ENCODE peak calls at places on chromosomes 13 and 19, in four cellular contexts. R is HepG2, B is tibial nerve, M is H1. O is an unnamed sample.

GRCh38 chr13:59038824-59039223 is 1124.9 kb downstream of the DIAPH3 start:
- DNase-seq in R (no peak), B (no peak), M (no peak), O (no peak)

GRCh38 chr13:101390461-101390860 is 25.8 kb downstream of the NALCN start:
- DNase-seq in R (no peak), B (no peak), M (no peak), O (no peak)

GRCh38 chr19:31223805-31224534 is 125.3 kb downstream of the TSHZ3 start:
- DNase-seq in R (no peak), B (no peak), M (no peak), O (no peak)

GRCh38 chr19:19599190-19599535 is 19.3 kb downstream of the PBX4 start:
- DNase-seq in R (no peak), B (no peak), M (no peak), O (no peak)

GRCh38 chr13:19181021-19181620 is 503 bp downstream of the TUBA3C start:
- DNase-seq in R (no peak), B (no peak), M (no peak), O (peak)

GRCh38 chr19:15378529-15379082 is 981 bp downstream of the AKAP8 start:
- DNase-seq in R (peak), B (no peak), M (no peak), O (peak)

GRCh38 chr13:41130356-41130755 is 2.2 kb downstream of the KBTBD6 start:
- DNase-seq in R (no peak), B (no peak), M (no peak), O (no peak)

GRCh38 chr13:28574617-28575142 is 79.8 kb upstream of the FLT1 start:
- DNase-seq in R (peak), B (no peak), M (no peak), O (no peak)

GRCh38 chr13:99974939-99975561 is 3.5 kb upstream of the ZIC5 start:
- DNase-seq in R (no peak), B (no peak), M (peak), O (no peak)

GRCh38 chr13:66312312-66313087 is 917.6 kb downstream of the PCDH9 start:
- DNase-seq in R (peak), B (no peak), M (no peak), O (no peak)

GRCh38 chr19:47075941-47076340 is 27.5 kb upstream of the TMEM160 start:
- DNase-seq in R (no peak), B (no peak), M (no peak), O (no peak)

GRCh38 chr13:50910483-50910805 is 853 bp downstream of the RNASEH2B start:
- DNase-seq in R (peak), B (no peak), M (peak), O (no peak)

GRCh38 chr19:40802300-40803169 is 3.5 kb downstream of the EGLN2 start:
- DNase-seq in R (no peak), B (peak), M (no peak), O (peak)

DNA sequence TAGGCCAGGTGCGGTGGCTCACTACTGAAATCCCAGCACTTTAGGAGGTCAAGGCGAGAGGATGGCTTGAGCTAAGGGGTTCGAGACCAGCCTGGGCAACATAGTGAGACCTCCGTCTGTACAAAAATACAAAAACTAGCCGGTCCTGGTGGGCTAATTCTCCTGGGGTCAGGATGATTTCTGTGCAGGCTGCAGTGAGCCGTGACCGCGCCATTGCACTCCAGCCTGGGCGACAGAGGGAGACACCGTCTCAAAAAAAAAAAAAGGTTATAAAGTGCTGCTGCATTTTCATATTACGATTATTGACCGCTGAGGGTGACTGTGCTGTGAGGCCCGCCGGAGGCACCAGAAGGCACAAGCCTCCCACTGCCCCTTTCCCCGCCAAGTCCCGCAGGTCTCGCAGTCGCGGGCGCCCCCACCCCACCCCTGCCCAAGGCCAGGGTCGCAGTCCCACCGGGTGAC is 477 bp upstream of the PLEKHF1 start:
- DNase-seq in R (no peak), B (no peak), M (no peak), O (no peak)
- TF ChIP-seq CTCF in R (peak), B (no peak), M (no peak), O (no peak)

GRCh38 chr19:1863308-1863637 is at the start of gene KLF16:
- DNase-seq in R (no peak), B (no peak), M (no peak), O (no peak)
- TF ChIP-seq POLR2A in R (no peak), B (peak), M (peak), O (no peak)

GRCh38 chr13:32080328-32080744 is 48.8 kb downstream of the FRY start:
- DNase-seq in R (peak), B (no peak), M (no peak), O (no peak)
- H3K4me3 ChIP-seq in R (no peak), B (no peak), M (no peak), O (no peak)

DNA sequence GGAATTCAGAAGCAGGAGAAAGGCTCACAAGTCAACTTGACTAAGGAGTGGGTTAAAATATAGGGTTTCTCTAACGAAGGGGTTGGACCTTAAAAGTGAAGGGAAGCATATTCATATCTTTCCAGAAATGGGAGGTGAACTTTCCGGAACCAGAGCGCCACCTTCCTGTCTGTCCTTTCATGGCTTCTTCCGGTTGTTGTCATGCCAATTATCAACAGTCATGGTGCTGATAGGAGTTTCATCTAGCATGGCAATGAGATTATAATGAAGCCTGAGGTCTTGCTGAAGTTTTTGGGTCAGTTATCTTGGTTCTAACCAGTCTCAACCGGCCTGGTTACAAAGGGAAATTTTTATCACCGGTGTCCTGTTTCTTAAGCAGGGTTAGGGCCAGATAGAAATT is 162.9 kb upstream of the NBEA start:
- DNase-seq in R (no peak), B (no peak), M (no peak), O (no peak)
- TF ChIP-seq CTCF in R (no peak), B (no peak), M (no peak), O (no peak)

GRCh38 chr19:38223617-38224013 is 407 bp downstream of the DPF1 start:
- DNase-seq in R (no peak), B (no peak), M (no peak), O (no peak)

GRCh38 chr19:38223119-38223523 is 901 bp downstream of the DPF1 start:
- DNase-seq in R (no peak), B (no peak), M (no peak), O (no peak)

GRCh38 chr19:38221919-38222828 is 1.8 kb downstream of the DPF1 start:
- DNase-seq in R (no peak), B (no peak), M (no peak), O (no peak)

GRCh38 chr19:38221421-38221820 is 2.6 kb downstream of the DPF1 start:
- DNase-seq in R (no peak), B (no peak), M (no peak), O (no peak)

DNA sequence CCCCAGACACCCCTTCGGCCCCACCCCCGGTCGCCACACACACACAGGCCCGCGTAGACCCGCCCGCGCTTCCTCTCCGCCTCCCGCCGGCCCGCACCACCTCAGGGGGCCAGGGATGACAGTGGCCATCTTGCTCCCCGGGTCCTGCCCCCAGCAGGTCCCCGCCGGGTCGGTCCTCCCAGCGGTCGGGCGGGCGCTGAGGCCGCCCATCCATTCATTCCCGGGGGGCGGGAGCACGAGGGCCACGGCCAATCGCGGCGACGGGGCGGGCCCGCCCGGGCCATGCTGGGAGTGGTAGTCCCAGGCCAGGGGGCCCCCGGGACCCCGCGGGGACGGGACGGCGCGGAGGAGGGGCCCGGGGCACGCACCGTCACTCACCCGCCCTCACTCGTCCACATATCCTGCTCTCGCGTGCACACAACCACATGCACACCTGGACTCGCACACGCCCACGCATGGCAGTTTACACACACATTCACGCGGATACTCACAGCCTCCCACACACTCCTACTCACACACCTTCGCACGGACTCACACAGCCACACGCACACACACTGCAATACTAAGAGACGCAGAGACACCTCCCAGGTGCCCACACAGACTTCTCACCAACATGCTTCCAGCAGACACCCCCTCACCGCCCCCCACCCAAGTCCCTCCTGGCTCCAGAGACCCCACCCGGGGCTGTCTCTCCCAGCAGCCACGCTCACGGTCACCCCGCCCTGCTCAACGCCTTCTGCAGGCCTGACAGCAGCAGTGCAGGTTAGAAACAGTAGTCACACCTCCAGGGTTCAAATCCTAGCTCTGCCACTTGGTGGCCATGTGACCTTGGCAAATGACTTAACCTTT is at the start of gene DPF1:
- DNase-seq in R (peak), B (no peak), M (peak), O (no peak)
- TF ChIP-seq POLR2A in R (peak), B (no peak), M (no peak), O (no peak)

DNA sequence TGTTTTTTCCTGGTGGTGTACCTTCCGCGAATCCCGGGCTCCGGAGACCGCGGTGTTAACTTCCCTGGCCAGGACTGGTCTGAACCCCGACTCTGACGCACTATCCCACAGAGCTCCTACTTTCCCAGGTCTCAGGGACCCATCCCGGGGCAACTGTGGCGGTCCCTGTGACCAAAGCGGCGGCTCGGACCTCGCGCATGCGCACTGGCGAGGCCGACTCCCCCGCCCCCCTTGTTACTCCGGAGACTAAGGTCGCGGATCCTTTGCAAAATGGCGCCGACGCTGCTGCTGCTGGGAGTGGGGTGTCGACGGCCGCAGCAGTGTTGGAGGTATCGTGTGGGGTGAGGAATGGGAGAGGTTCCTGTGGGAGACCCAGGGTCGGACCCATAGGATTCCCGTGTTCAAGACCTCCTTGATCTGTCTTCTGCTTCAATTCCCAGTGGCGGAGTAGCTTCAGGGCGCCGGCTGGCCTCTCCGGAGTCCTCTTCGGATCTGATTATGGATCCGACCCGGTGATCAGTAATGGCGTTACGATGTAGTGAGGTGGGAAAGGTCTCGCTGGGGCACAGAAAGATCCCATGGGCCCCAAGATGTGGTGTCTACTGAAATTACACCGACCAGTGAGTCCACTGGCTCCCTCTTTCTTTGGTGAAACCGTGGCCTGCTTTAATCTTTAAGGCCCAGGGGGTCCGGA is 66.6 kb upstream of the ZNF527 start:
- DNase-seq in R (no peak), B (no peak), M (no peak), O (no peak)
- H3K4me3 ChIP-seq in R (no peak), B (peak), M (no peak), O (no peak)

DNA sequence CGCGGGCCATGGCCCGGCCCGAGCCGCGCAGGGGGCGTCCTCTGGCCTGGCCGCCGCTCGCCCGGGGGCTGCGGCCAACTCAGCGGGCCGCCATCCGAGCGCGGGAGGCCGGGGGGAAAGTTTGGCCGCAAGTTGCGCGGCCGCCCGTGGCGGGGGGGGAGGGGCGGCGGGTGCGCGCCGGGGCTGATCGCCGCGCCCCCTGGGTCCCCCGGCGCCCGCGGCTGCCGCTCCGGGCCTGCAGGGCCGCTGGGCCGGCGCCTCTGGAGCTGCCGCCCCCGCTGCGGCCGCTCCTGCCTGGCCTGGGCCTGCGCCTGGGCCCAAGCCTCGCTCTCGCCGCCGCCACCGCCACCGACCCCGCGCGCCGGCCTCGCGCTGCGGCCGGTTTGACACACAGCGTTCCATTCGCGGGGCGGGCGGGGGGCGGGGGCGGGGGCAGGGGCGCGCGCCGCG is at the start of gene NR2F6:
- DNase-seq in R (no peak), B (no peak), M (no peak), O (no peak)
- TF ChIP-seq CTCF in R (no peak), B (no peak), M (no peak), O (no peak)

GRCh38 chr19:17469371-17470203 is 737 bp upstream of the SLC27A1 start:
- DNase-seq in R (peak), B (peak), M (peak), O (peak)
- TF ChIP-seq POLR2A in R (peak), B (peak), M (no peak), O (no peak)